ENCODE peak calls at places on chromosomes 2 and 18, in nine cellular contexts. A is A172; W is left ventricle myocardium inferior; P is activated CD4-positive, alpha-beta T cell treated with anti-CD3 and anti-CD28 coated beads, Interleukin-2, amount 10 ng/mL, durations not matched to agents 24 days and 14 days; F is NCI-H1105 treated with DMSO at 0.1 percent for 48 hours; X is stimulated activated CD4-positive, alpha-beta T cell treated with anti-CD3 and anti-CD28 coated beads, TNF-alpha, amount 100 ng/mL, for 48 hours; G is hippocampal formation; V is GM04503; L is RPMI7951. H is an unnamed sample.

GRCh38 chr2:221361633-221362032 is 210.5 kb downstream of the EPHA4 start:
- DNase-seq in V (no peak), G (no peak), W (no peak), L (no peak), F (no peak), A (no peak), P (no peak), X (no peak), H (no peak)

GRCh38 chr2:96116879-96117533 is 635 bp upstream of the ADRA2B start:
- DNase-seq in W (peak), G (peak), L (peak), F (no peak), P (peak), X (peak), V (no peak), A (no peak), H (peak)

GRCh38 chr2:215414674-215415073 is 21.2 kb downstream of the FN1 start:
- DNase-seq in A (no peak), X (no peak), L (no peak), G (no peak), W (no peak), V (no peak), F (no peak), P (no peak), H (no peak)

GRCh38 chr2:154457291-154457690 is 241.2 kb upstream of the KCNJ3 start:
- DNase-seq in L (peak), X (no peak), P (no peak), V (no peak), F (no peak), G (no peak), A (peak), W (no peak), H (no peak)

GRCh38 chr2:206217162-206217561 is 57.3 kb upstream of the ZDBF2 start:
- DNase-seq in L (no peak), P (no peak), A (no peak), X (no peak), W (no peak), G (no peak), F (no peak), V (no peak), H (no peak)

GRCh38 chr18:79241755-79242154 is 154.0 kb upstream of the NFATC1 start:
- DNase-seq in G (no peak), P (peak), A (no peak), F (peak), L (no peak), V (no peak), X (no peak), W (no peak), H (no peak)

GRCh38 chr2:9724565-9724964 is 93.8 kb upstream of the YWHAQ start:
- DNase-seq in X (no peak), A (no peak), W (no peak), G (no peak), V (no peak), L (no peak), F (no peak), P (no peak), H (no peak)

GRCh38 chr2:72755647-72756423 is 70.0 kb downstream of the EXOC6B start:
- DNase-seq in G (no peak), V (peak), L (peak), P (no peak), A (peak), W (no peak), X (no peak), F (peak), H (no peak)

GRCh38 chr2:6913415-6914157 is 3.6 kb upstream of the RNF144A start:
- DNase-seq in G (no peak), W (no peak), V (no peak), L (no peak), X (no peak), F (no peak), A (peak), P (peak), H (peak)

GRCh38 chr2:233380132-233381012 is 26.1 kb downstream of the DGKD start:
- DNase-seq in V (no peak), P (no peak), W (no peak), F (no peak), G (no peak), A (no peak), X (no peak), L (no peak), H (no peak)

GRCh38 chr2:235570256-235570655 is 76.4 kb downstream of the AGAP1 start:
- DNase-seq in W (no peak), G (no peak), L (peak), P (no peak), F (no peak), A (peak), V (peak), X (no peak), H (no peak)

GRCh38 chr2:170421175-170421687 is 243.3 kb downstream of the MYO3B start:
- DNase-seq in W (no peak), X (no peak), P (no peak), A (no peak), V (no peak), L (no peak), G (no peak), F (no peak), H (no peak)

GRCh38 chr18:70827632-70828031 is 538.8 kb downstream of the SOCS6 start:
- DNase-seq in X (no peak), G (no peak), A (no peak), P (no peak), W (no peak), L (no peak), F (no peak), V (no peak), H (no peak)

GRCh38 chr2:38765551-38765950 is 12.5 kb upstream of the GEMIN6 start:
- DNase-seq in L (no peak), W (no peak), X (no peak), G (no peak), V (no peak), F (no peak), A (peak), P (no peak), H (no peak)

GRCh38 chr18:48409591-48410094 is 460 bp upstream of the ZBTB7C start:
- DNase-seq in X (no peak), A (no peak), F (peak), P (no peak), V (no peak), W (peak), L (peak), G (no peak), H (peak)

GRCh38 chr2:50491541-50492114 is 540.3 kb downstream of the NRXN1 start:
- DNase-seq in W (no peak), G (peak), A (peak), X (no peak), L (peak), V (no peak), P (peak), F (peak), H (peak)

GRCh38 chr2:183519371-183520056 is 395.3 kb downstream of the NUP35 start:
- DNase-seq in W (no peak), X (no peak), V (no peak), F (peak), A (no peak), G (no peak), L (no peak), P (no peak), H (no peak)

GRCh38 chr2:170679607-170680079 is 35.5 kb upstream of the SP5 start:
- DNase-seq in L (no peak), X (no peak), P (no peak), G (no peak), A (no peak), V (no peak), F (peak), W (no peak), H (no peak)